ENCODE peak calls at places on chromosome 5, in ten cellular contexts. B is RWPE1; G is foreskin fibroblast; Q is HL-60; A is CD4-positive, alpha-beta T cell; J is Calu3; O is transverse colon; W is CD8-positive, alpha-beta T cell; E is fibroblast of pulmonary artery; Y is mesothelial cell of epicardium. V is an unnamed sample.

GRCh38 chr5:124262443-124262842 is 484.0 kb downstream of the ZNF608 start:
- DNase-seq in B (no peak), G (peak), Q (no peak), A (no peak), J (no peak), O (no peak), W (no peak), E (no peak), Y (no peak), V (no peak)

GRCh38 chr5:98989723-98990122 is 60.9 kb upstream of the CHD1 start:
- DNase-seq in B (no peak), G (no peak), Q (peak), A (no peak), J (no peak), O (no peak), W (no peak), E (no peak), Y (no peak), V (no peak)

GRCh38 chr5:132344775-132345514 is 24.6 kb upstream of the SLC22A5 start:
- DNase-seq in B (no peak), G (no peak), Q (no peak), A (no peak), J (no peak), O (no peak), W (no peak), E (no peak), Y (no peak), V (no peak)

GRCh38 chr5:52997424-52997823 is 8.3 kb downstream of the ITGA2 start:
- DNase-seq in B (no peak), G (no peak), Q (no peak), A (no peak), J (peak), O (no peak), W (no peak), E (no peak), Y (no peak), V (no peak)

GRCh38 chr5:73115399-73116051 is 4.8 kb upstream of the TMEM171 start:
- DNase-seq in B (no peak), G (peak), Q (no peak), A (no peak), J (no peak), O (no peak), W (no peak), E (peak), Y (no peak), V (peak)

GRCh38 chr5:71533614-71534013 is 53.5 kb upstream of the MCCC2 start:
- DNase-seq in B (no peak), G (peak), Q (no peak), A (no peak), J (no peak), O (no peak), W (no peak), E (peak), Y (no peak), V (peak)

GRCh38 chr5:1526681-1527131 is 2.9 kb upstream of the LPCAT1 start:
- DNase-seq in B (no peak), G (no peak), Q (no peak), A (no peak), J (no peak), O (peak), W (no peak), E (no peak), Y (no peak), V (no peak)

GRCh38 chr5:921456-921855 is 28.8 kb downstream of the TRIP13 start:
- DNase-seq in B (no peak), G (no peak), Q (no peak), A (no peak), J (no peak), O (no peak), W (no peak), E (no peak), Y (no peak), V (no peak)

GRCh38 chr5:78731884-78732283 is 83.3 kb upstream of the LHFPL2 start:
- DNase-seq in B (no peak), G (peak), Q (no peak), A (no peak), J (no peak), O (no peak), W (no peak), E (peak), Y (no peak), V (peak)

GRCh38 chr5:81899123-81899522 is 72.7 kb upstream of the ATG10 start:
- DNase-seq in B (no peak), G (no peak), Q (no peak), A (no peak), J (no peak), O (no peak), W (no peak), E (no peak), Y (no peak), V (no peak)

GRCh38 chr5:109755761-109756160 is 66.0 kb downstream of the MAN2A1 start:
- DNase-seq in B (no peak), G (no peak), Q (no peak), A (no peak), J (no peak), O (no peak), W (no peak), E (no peak), Y (no peak), V (no peak)

GRCh38 chr5:147177125-147177840 is 57.5 kb upstream of the STK32A start:
- DNase-seq in B (no peak), G (peak), Q (no peak), A (no peak), J (no peak), O (no peak), W (no peak), E (peak), Y (no peak), V (no peak)

GRCh38 chr5:37249820-37250175 is 622 bp upstream of the CPLANE1 start:
- DNase-seq in B (no peak), G (no peak), Q (no peak), A (no peak), J (no peak), O (no peak), W (no peak), E (no peak), Y (no peak), V (no peak)

GRCh38 chr5:172858511-172858989 is 24.5 kb downstream of the ERGIC1 start:
- DNase-seq in B (no peak), G (peak), Q (no peak), A (no peak), J (peak), O (peak), W (no peak), E (no peak), Y (no peak), V (no peak)

GRCh38 chr5:137703565-137703964 is 32.3 kb downstream of the KLHL3 start:
- DNase-seq in B (no peak), G (no peak), Q (no peak), A (no peak), J (no peak), O (no peak), W (no peak), E (no peak), Y (no peak), V (no peak)

GRCh38 chr5:134005415-134006118 is 792 bp upstream of the VDAC1 start:
- DNase-seq in B (no peak), G (no peak), Q (no peak), A (no peak), J (peak), O (peak), W (no peak), E (no peak), Y (no peak), V (no peak)

GRCh38 chr5:43017438-43017820 is 22.7 kb downstream of the ANXA2R start:
- DNase-seq in B (no peak), G (peak), Q (peak), A (peak), J (no peak), O (peak), W (peak), E (peak), Y (no peak), V (no peak)

GRCh38 chr5:1324719-1325190 is 20.1 kb downstream of the CLPTM1L start:
- DNase-seq in B (no peak), G (no peak), Q (no peak), A (no peak), J (no peak), O (no peak), W (no peak), E (no peak), Y (no peak), V (peak)

GRCh38 chr5:52818360-52818759 is 30.6 kb downstream of the ITGA1 start:
- DNase-seq in B (no peak), G (no peak), Q (no peak), A (no peak), J (no peak), O (no peak), W (no peak), E (no peak), Y (no peak), V (no peak)

GRCh38 chr5:94064025-94064424 is 322.6 kb upstream of the POU5F2 start:
- DNase-seq in B (no peak), G (no peak), Q (no peak), A (no peak), J (no peak), O (no peak), W (no peak), E (no peak), Y (no peak), V (no peak)

GRCh38 chr5:174731214-174732039 is 7.0 kb downstream of the MSX2 start:
- DNase-seq in B (no peak), G (no peak), Q (no peak), A (no peak), J (no peak), O (no peak), W (no peak), E (no peak), Y (no peak), V (no peak)

GRCh38 chr5:142070000-142070399 is 38.6 kb upstream of the NDFIP1 start:
- DNase-seq in B (no peak), G (no peak), Q (no peak), A (no peak), J (no peak), O (no peak), W (no peak), E (no peak), Y (no peak), V (no peak)

GRCh38 chr5:126988021-126988569 is 42.3 kb downstream of the MARCHF3 start:
- DNase-seq in B (no peak), G (no peak), Q (no peak), A (peak), J (no peak), O (no peak), W (no peak), E (no peak), Y (no peak), V (no peak)

GRCh38 chr5:51096859-51097258 is 286.4 kb upstream of the ISL1 start:
- DNase-seq in B (no peak), G (no peak), Q (no peak), A (no peak), J (no peak), O (no peak), W (no peak), E (no peak), Y (no peak), V (no peak)

GRCh38 chr5:69202497-69202896 is 13.1 kb downstream of the CENPH start:
- DNase-seq in B (no peak), G (no peak), Q (no peak), A (no peak), J (no peak), O (no peak), W (no peak), E (peak), Y (no peak), V (no peak)

GRCh38 chr5:79568632-79569190 is 43.5 kb upstream of the TENT2 start:
- DNase-seq in B (no peak), G (no peak), Q (no peak), A (no peak), J (no peak), O (no peak), W (no peak), E (no peak), Y (no peak), V (no peak)

GRCh38 chr5:163867738-163868137 is 362.3 kb downstream of the MAT2B start:
- DNase-seq in B (no peak), G (no peak), Q (no peak), A (no peak), J (no peak), O (no peak), W (no peak), E (peak), Y (no peak), V (no peak)

GRCh38 chr5:173954671-173955605 is 34.0 kb upstream of the C5orf47 start:
- DNase-seq in B (no peak), G (peak), Q (no peak), A (no peak), J (peak), O (no peak), W (no peak), E (no peak), Y (no peak), V (no peak)

GRCh38 chr5:72013741-72014703 is 93.3 kb upstream of the MAP1B start:
- DNase-seq in B (no peak), G (peak), Q (no peak), A (no peak), J (no peak), O (no peak), W (no peak), E (peak), Y (no peak), V (no peak)

GRCh38 chr5:79727722-79728355 is 38.2 kb downstream of the CMYA5 start:
- DNase-seq in B (peak), G (peak), Q (no peak), A (no peak), J (no peak), O (no peak), W (no peak), E (peak), Y (no peak), V (no peak)

GRCh38 chr5:134371834-134372340 is 518 bp downstream of the UBE2B start:
- DNase-seq in B (peak), G (peak), Q (peak), A (peak), J (peak), O (peak), W (peak), E (peak), Y (peak), V (peak)

GRCh38 chr5:131209506-131210191 is 38.9 kb downstream of the LYRM7 start:
- DNase-seq in B (no peak), G (no peak), Q (peak), A (peak), J (peak), O (no peak), W (peak), E (no peak), Y (no peak), V (no peak)

GRCh38 chr5:126454535-126454934 is 31.3 kb downstream of the GRAMD2B start:
- DNase-seq in B (no peak), G (no peak), Q (no peak), A (no peak), J (no peak), O (no peak), W (no peak), E (no peak), Y (no peak), V (no peak)

GRCh38 chr5:38853753-38854470 is 8.1 kb downstream of the OSMR start:
- DNase-seq in B (peak), G (peak), Q (no peak), A (no peak), J (peak), O (no peak), W (no peak), E (peak), Y (no peak), V (peak)

GRCh38 chr5:72649449-72649848 is 142.2 kb upstream of the ZNF366 start:
- DNase-seq in B (peak), G (no peak), Q (no peak), A (no peak), J (no peak), O (no peak), W (no peak), E (peak), Y (no peak), V (peak)

GRCh38 chr5:119330367-119331183 is 25.2 kb upstream of the TNFAIP8 start:
- DNase-seq in B (no peak), G (no peak), Q (no peak), A (peak), J (no peak), O (no peak), W (peak), E (no peak), Y (no peak), V (peak)

GRCh38 chr5:94283093-94283492 is 335.3 kb downstream of the KIAA0825 start:
- DNase-seq in B (no peak), G (no peak), Q (no peak), A (no peak), J (no peak), O (no peak), W (no peak), E (no peak), Y (no peak), V (no peak)

GRCh38 chr5:1726956-1727355 is 72.7 kb downstream of the MRPL36 start:
- DNase-seq in B (no peak), G (no peak), Q (no peak), A (no peak), J (no peak), O (no peak), W (no peak), E (no peak), Y (no peak), V (no peak)

GRCh38 chr5:111532873-111533272 is 20.5 kb upstream of the STARD4 start:
- DNase-seq in B (no peak), G (peak), Q (no peak), A (no peak), J (no peak), O (no peak), W (no peak), E (no peak), Y (no peak), V (no peak)

DNA sequence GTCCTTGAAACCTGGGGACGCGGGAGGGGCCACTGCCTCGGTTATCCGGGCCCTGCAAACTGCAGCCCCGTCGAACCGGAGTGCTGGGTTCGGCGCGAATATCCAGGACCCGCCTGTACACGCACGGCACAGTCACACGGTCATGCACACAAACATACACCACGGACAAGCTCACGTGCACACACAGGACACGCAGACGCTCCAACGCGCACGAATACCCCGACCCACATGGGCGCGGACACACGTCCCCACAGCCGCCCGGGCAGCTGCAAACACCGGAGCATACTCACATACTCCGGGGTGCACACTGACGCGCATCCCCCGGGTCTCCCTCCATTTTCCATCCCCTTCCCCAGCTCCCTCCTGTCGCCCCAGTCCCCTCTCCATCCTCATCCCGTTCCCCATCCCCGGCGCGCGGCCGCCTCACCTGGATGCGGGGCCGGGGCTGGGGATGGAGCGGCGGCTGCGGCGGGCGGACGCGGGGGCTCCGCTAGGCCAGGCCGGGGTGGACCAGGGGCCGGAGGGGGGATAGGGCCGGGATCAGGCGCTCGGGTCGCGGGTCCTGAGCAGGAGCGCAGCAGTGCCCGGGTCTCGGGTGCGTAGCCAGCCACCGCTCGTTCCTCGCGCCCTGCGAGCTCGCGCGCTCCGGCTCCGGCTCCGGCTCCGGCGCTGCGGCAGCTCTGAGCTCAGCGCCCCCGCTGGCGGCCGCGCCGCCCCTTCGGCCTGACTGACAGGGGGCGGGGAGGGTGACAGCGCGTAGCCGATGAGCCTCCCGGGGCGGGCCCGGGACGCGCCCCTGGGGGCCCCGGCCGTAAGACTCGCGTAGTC is at the start of the genes EIF4E1B and SNCB:
- DNase-seq in B (peak), G (peak), Q (no peak), A (no peak), J (peak), O (no peak), W (peak), E (peak), Y (no peak), V (no peak)
- TF ChIP-seq CTCF in B (no peak), G (no peak), Q (no peak), A (no peak), J (no peak), O (no peak), W (peak), E (no peak), Y (no peak), V (no peak)

GRCh38 chr5:8842906-8843590 is 702.8 kb downstream of the SEMA5A start:
- DNase-seq in B (no peak), G (peak), Q (no peak), A (no peak), J (peak), O (no peak), W (no peak), E (peak), Y (no peak), V (peak)
- TF ChIP-seq CTCF in B (no peak), G (peak), Q (no peak), A (no peak), J (no peak), O (no peak), W (no peak), E (peak), Y (no peak), V (peak)

DNA sequence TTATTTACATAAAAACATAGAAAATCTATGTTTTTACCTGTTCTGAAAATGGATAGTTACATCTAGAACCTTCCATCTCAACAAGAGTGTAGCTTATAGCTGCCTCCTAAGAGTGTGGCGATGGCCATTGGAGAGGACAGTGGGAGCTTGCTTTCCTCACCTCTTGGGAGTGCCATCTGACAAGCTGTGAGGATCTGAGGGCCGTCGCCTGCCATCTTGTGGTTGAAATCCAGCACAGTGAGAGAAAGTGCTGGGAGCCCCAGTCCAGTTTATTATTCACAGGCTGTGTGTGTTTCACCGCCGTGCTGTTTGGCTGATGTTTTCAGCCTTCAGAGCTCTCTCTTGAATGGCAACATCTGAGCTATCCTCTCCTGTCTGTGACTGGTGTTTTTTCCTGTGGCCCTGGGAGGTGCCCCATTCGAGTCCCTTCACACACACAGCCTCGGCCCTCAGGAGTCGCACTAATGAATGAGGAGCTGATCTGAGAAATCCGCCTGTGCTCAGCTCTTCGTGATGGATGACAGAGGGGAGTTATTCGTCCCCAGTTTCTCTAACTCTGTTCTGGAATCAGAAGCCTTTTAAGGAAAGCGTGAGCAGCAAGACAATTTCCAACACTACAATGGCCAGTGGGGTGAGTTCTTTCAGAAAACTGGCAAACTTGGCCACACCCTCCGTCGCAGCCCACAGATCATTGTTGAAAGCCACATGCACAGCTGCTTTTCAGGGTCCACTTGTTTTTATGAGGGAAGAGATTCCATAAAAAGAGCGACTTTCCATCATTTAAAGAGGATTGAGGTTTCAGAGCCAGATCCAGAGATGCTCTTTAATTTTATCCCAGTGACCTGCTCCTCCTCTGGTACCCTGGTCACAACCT is 170.3 kb downstream of the PDZD2 start:
- DNase-seq in B (peak), G (peak), Q (peak), A (no peak), J (peak), O (peak), W (no peak), E (peak), Y (peak), V (peak)
- TF ChIP-seq CTCF in B (peak), G (peak), Q (peak), A (peak), J (no peak), O (peak), W (no peak), E (peak), Y (peak), V (peak)

GRCh38 chr5:16812911-16813310 is 123.2 kb downstream of the MYO10 start:
- DNase-seq in B (peak), G (no peak), Q (no peak), A (no peak), J (peak), O (peak), W (no peak), E (peak), Y (no peak), V (peak)
- TF ChIP-seq CTCF in B (no peak), G (no peak), Q (no peak), A (no peak), J (no peak), O (no peak), W (no peak), E (no peak), Y (no peak), V (no peak)

DNA sequence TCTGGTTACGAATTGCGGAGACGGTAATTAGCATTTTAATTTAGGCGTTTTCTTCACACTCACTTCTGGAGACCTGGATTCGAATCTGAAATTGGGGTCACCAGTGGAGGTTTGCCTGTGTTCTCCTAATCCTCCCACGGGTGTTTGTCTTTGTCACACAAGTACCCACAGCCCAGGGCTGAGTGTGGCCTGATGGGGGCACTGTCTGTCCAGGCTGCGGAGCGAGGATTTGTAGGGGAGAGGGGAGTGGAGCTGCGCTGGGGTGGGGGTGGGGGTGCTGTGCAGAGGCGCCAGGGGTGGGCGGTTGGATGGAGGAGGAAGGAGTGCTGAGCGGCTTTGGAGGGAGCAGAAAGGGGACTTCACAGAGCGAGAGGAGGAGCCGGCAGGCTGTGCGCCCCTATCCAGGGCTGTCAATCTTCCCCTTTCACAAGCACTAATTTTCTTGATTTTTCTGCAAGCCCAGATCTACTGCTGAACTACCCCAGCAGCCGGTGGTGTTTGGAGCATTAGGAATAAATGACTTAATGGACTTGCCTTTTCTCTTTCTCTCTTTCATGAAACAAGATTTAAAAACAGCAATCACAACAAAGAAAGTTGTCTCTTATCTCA is 53.1 kb downstream of the TSPAN17 start:
- DNase-seq in B (no peak), G (no peak), Q (peak), A (no peak), J (peak), O (no peak), W (no peak), E (peak), Y (no peak), V (no peak)
- TF ChIP-seq CTCF in B (no peak), G (no peak), Q (no peak), A (no peak), J (peak), O (no peak), W (no peak), E (peak), Y (no peak), V (peak)

V was measured in MCF 10A.